ENCODE peak calls at places on chromosomes 2 and 18, in ten cellular contexts. H, K, B, Q, J, Z, N, G, T and U are unnamed samples.

GRCh38 chr2:241391892-241392665 is 36.0 kb downstream of the FARP2 start:
- DNase-seq in H (peak; percentile 52), K (no peak), B (no peak), Q (peak; percentile 76), J (no peak), Z (peak; percentile 63), N (peak; percentile 79), G (peak; percentile 27), T (peak; percentile 52), U (peak; percentile 52)

GRCh38 chr2:67797801-67798535 is 264.8 kb downstream of the C1D start:
- DNase-seq in H (peak; percentile 34), K (peak; percentile 18), B (no peak), Q (no peak), J (no peak), Z (peak; percentile 57), N (no peak), G (no peak), T (no peak), U (peak; percentile 67)

GRCh38 chr2:127176371-127177311 is 43.5 kb downstream of the CYP27C1 start:
- DNase-seq in H (peak; percentile 18), K (no peak), B (no peak), Q (peak; percentile 73), J (no peak), Z (peak; percentile 65), N (peak; percentile 54), G (no peak), T (no peak), U (no peak)

GRCh38 chr18:41975287-41975683 is 20.3 kb downstream of the PIK3C3 start:
- DNase-seq in H (no peak), K (no peak), B (no peak), Q (no peak), J (no peak), Z (no peak), N (no peak), G (no peak), T (no peak), U (no peak)

GRCh38 chr2:200584639-200585038 is 1.2 kb upstream of the AOX1 start:
- DNase-seq in H (no peak), K (no peak), B (no peak), Q (no peak), J (no peak), Z (no peak), N (no peak), G (no peak), T (no peak), U (no peak)

GRCh38 chr2:187462839-187463238 is 14.8 kb upstream of the CALCRL start:
- DNase-seq in H (no peak), K (no peak), B (no peak), Q (no peak), J (no peak), Z (no peak), N (no peak), G (no peak), T (no peak), U (no peak)

GRCh38 chr2:161427413-161428239 is 11.5 kb downstream of the TBR1 start:
- DNase-seq in H (no peak), K (no peak), B (no peak), Q (peak; percentile 77), J (no peak), Z (no peak), N (peak; percentile 64), G (no peak), T (no peak), U (no peak)

GRCh38 chr2:54680397-54681032 is 42.9 kb upstream of the EML6 start:
- DNase-seq in H (no peak), K (no peak), B (no peak), Q (no peak), J (peak; percentile 77), Z (no peak), N (no peak), G (no peak), T (no peak), U (peak; percentile 32)

GRCh38 chr18:57438669-57439616 is 3.8 kb downstream of the ONECUT2 start:
- DNase-seq in H (no peak), K (no peak), B (no peak), Q (peak; percentile 60), J (no peak), Z (no peak), N (peak; percentile 12), G (no peak), T (peak; percentile 43), U (no peak)

GRCh38 chr2:241495172-241496002 is 13.0 kb downstream of the STK25 start:
- DNase-seq in H (no peak), K (no peak), B (no peak), Q (no peak), J (no peak), Z (no peak), N (no peak), G (no peak), T (no peak), U (no peak)

GRCh38 chr2:47190188-47190818 is 35.2 kb upstream of the STPG4 start:
- DNase-seq in H (no peak), K (no peak), B (no peak), Q (no peak), J (no peak), Z (no peak), N (no peak), G (no peak), T (peak; percentile 77), U (no peak)

GRCh38 chr2:200862532-200863000 is 1.9 kb downstream of the CLK1 start:
- DNase-seq in H (no peak), K (no peak), B (peak; percentile 81), Q (peak; percentile 67), J (peak; percentile 40), Z (peak; percentile 50), N (peak; percentile 39), G (peak; percentile 64), T (peak; percentile 63), U (peak; percentile 67)

GRCh38 chr2:152523091-152523490 is 188.1 kb downstream of the FMNL2 start:
- DNase-seq in H (no peak), K (no peak), B (no peak), Q (no peak), J (no peak), Z (no peak), N (no peak), G (no peak), T (no peak), U (no peak)

GRCh38 chr2:129203315-129203714 is 776.2 kb upstream of the RAB6C start:
- DNase-seq in H (no peak), K (no peak), B (no peak), Q (no peak), J (no peak), Z (no peak), N (no peak), G (no peak), T (no peak), U (no peak)

GRCh38 chr2:224849264-224849663 is 133.1 kb upstream of the CCDC195 start:
- DNase-seq in H (no peak), K (no peak), B (no peak), Q (no peak), J (no peak), Z (no peak), N (peak; percentile 44), G (no peak), T (peak; percentile 14), U (no peak)

GRCh38 chr2:38599706-38600105 is 3.0 kb downstream of the HNRNPLL start:
- DNase-seq in H (no peak), K (no peak), B (no peak), Q (no peak), J (no peak), Z (no peak), N (no peak), G (no peak), T (no peak), U (peak; percentile 25)
- H3K4me3 ChIP-seq in H (no peak overlapping the region), K (peak overlapping the region; percentile 81), B (no peak overlapping the region), Q (peak overlapping the region; percentile 98), J (no peak overlapping the region), Z (peak overlapping the region; percentile 93), N (peak overlapping the region; percentile 63), G (no peak overlapping the region), T (peak overlapping the region; percentile 91), U (peak overlapping the region; percentile 77)

GRCh38 chr2:207831569-207832248 is 62.0 kb upstream of the FZD5 start:
- DNase-seq in H (no peak), K (no peak), B (no peak), Q (peak; percentile 65), J (no peak), Z (no peak), N (no peak), G (no peak), T (no peak), U (no peak)

GRCh38 chr2:207830778-207831549 is 61.3 kb upstream of the FZD5 start:
- DNase-seq in H (no peak), K (no peak), B (no peak), Q (no peak), J (no peak), Z (no peak), N (no peak), G (no peak), T (no peak), U (no peak)

GRCh38 chr2:207825033-207825957 is 55.6 kb upstream of the FZD5 start:
- DNase-seq in H (no peak), K (no peak), B (no peak), Q (peak; percentile 34), J (no peak), Z (no peak), N (no peak), G (no peak), T (no peak), U (no peak)

GRCh38 chr2:207825958-207826330 is 56.2 kb upstream of the FZD5 start:
- DNase-seq in H (no peak), K (no peak), B (no peak), Q (peak; percentile 34), J (no peak), Z (no peak), N (no peak), G (no peak), T (no peak), U (no peak)

GRCh38 chr2:207828361-207829057 is 58.8 kb upstream of the FZD5 start:
- DNase-seq in H (peak; percentile 50), K (no peak), B (no peak), Q (no peak), J (no peak), Z (no peak), N (no peak), G (no peak), T (no peak), U (no peak)
- H3K27ac ChIP-seq in H (peak overlapping the region; percentile 77), K (no peak overlapping the region), B (no peak overlapping the region), Q (no peak overlapping the region), J (no peak overlapping the region), Z (no peak overlapping the region), N (peak overlapping the region; percentile 19), G (no peak overlapping the region), T (peak overlapping the region; percentile 78), U (no peak overlapping the region)

DNA sequence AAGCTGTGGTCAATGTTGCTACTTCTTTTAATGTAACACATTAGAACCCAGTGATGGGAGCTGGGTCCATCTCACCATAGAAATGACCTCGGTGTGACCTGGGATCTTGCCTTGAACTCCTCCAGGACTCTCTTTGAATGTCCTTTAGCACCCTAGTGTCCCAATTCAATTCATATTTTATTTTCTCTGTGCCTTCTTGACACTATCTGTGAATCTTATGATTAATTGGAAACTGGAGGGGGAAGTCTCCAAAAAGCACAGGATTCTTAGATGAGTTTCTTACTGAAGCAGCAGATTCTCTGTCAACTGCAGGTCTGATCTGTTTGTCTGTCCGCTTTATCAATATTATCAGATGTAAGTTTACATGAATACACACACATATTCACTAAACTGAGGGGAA is 455 bp downstream of the DHRS9 start:
- DNase-seq in H (no peak), K (no peak), B (no peak), Q (no peak), J (no peak), Z (no peak), N (no peak), G (no peak), T (no peak), U (no peak)
- H3K4me3 ChIP-seq in H (no peak overlapping the region), K (no peak overlapping the region), B (no peak overlapping the region), Q (no peak overlapping the region), J (no peak overlapping the region), Z (no peak overlapping the region), N (no peak overlapping the region), G (no peak overlapping the region), T (no peak overlapping the region), U (no peak overlapping the region)

GRCh38 chr2:120012363-120012762 is 514 bp upstream of the EPB41L5 start:
- DNase-seq in H (no peak), K (no peak), B (no peak), Q (no peak), J (no peak), Z (no peak), N (no peak), G (no peak), T (no peak), U (no peak)
- H3K27ac ChIP-seq in H (peak overlapping the region; percentile 99), K (no peak overlapping the region), B (peak overlapping the region; percentile 90), Q (no peak overlapping the region), J (no peak overlapping the region), Z (peak overlapping the region; percentile 91), N (no peak overlapping the region), G (peak overlapping the region; percentile 44), T (peak overlapping the region; percentile 93), U (peak overlapping the region; percentile 91)